ENCODE peak calls at places on chromosomes 5 and 9, in seven cellular contexts. One of them, this sample, is unnamed.

GRCh38 chr9:136644593-136645342 is 17.9 kb upstream of the EGFL7 start:
- DNase-seq in tibial artery: peak; percentile 71
- DNase-seq in HFF-Myc: no peak
- DNase-seq in AG04449: no peak
- DNase-seq in neural crest cell: peak; percentile 73
- DNase-seq in mesothelial cell of epicardium: peak; percentile 42
- DNase-seq in IMR-90: peak; percentile 28
- DNase-seq in this sample: peak; percentile 80

GRCh38 chr5:79235222-79235577 is 731 bp upstream of the JMY start:
- DNase-seq in tibial artery: no peak
- DNase-seq in HFF-Myc: no peak
- DNase-seq in AG04449: no peak
- DNase-seq in neural crest cell: no peak
- DNase-seq in mesothelial cell of epicardium: no peak
- DNase-seq in IMR-90: peak; percentile 40
- DNase-seq in this sample: no peak

GRCh38 chr5:1039210-1039548 is 30.6 kb downstream of the NKD2 start:
- DNase-seq in tibial artery: no peak
- DNase-seq in HFF-Myc: no peak
- DNase-seq in AG04449: no peak
- DNase-seq in neural crest cell: no peak
- DNase-seq in mesothelial cell of epicardium: no peak
- DNase-seq in IMR-90: no peak
- DNase-seq in this sample: peak; percentile 11

GRCh38 chr5:4453650-4454049 is 686.5 kb upstream of the ADAMTS16 start:
- DNase-seq in tibial artery: no peak
- DNase-seq in HFF-Myc: no peak
- DNase-seq in AG04449: no peak
- DNase-seq in neural crest cell: no peak
- DNase-seq in mesothelial cell of epicardium: no peak
- DNase-seq in IMR-90: no peak
- DNase-seq in this sample: no peak

GRCh38 chr5:80010754-80011392 is 19.8 kb upstream of the MTX3 start:
- DNase-seq in tibial artery: no peak
- DNase-seq in HFF-Myc: no peak
- DNase-seq in AG04449: no peak
- DNase-seq in neural crest cell: no peak
- DNase-seq in mesothelial cell of epicardium: no peak
- DNase-seq in IMR-90: no peak
- DNase-seq in this sample: peak; percentile 19

GRCh38 chr5:141182248-141182647 is at the start of gene PCDHB16:
- DNase-seq in tibial artery: no peak
- DNase-seq in HFF-Myc: no peak
- DNase-seq in AG04449: no peak
- DNase-seq in neural crest cell: peak; percentile 63
- DNase-seq in mesothelial cell of epicardium: peak; percentile 46
- DNase-seq in IMR-90: peak; percentile 32
- DNase-seq in this sample: no peak

GRCh38 chr9:128409998-128410397 is 10.7 kb upstream of the CERCAM start:
- DNase-seq in tibial artery: no peak
- DNase-seq in HFF-Myc: no peak
- DNase-seq in AG04449: no peak
- DNase-seq in neural crest cell: no peak
- DNase-seq in mesothelial cell of epicardium: no peak
- DNase-seq in IMR-90: no peak
- DNase-seq in this sample: no peak

GRCh38 chr9:7320139-7320538 is 479.4 kb downstream of the DMAC1 start:
- DNase-seq in tibial artery: no peak
- DNase-seq in HFF-Myc: peak; percentile 88
- DNase-seq in AG04449: peak; percentile 62
- DNase-seq in neural crest cell: no peak
- DNase-seq in mesothelial cell of epicardium: no peak
- DNase-seq in IMR-90: peak; percentile 99
- DNase-seq in this sample: no peak

GRCh38 chr5:57839447-57839846 is 356.8 kb upstream of the ACTBL2 start:
- DNase-seq in tibial artery: no peak
- DNase-seq in HFF-Myc: no peak
- DNase-seq in AG04449: no peak
- DNase-seq in neural crest cell: no peak
- DNase-seq in mesothelial cell of epicardium: no peak
- DNase-seq in IMR-90: no peak
- DNase-seq in this sample: no peak

GRCh38 chr5:172758077-172758835 is 12.7 kb downstream of the DUSP1 start:
- DNase-seq in tibial artery: peak; percentile 51
- DNase-seq in HFF-Myc: no peak
- DNase-seq in AG04449: peak; percentile 88
- DNase-seq in neural crest cell: no peak
- DNase-seq in mesothelial cell of epicardium: no peak
- DNase-seq in IMR-90: peak; percentile 97
- DNase-seq in this sample: no peak

GRCh38 chr9:115391166-115391825 is 273.3 kb upstream of the TNC start:
- DNase-seq in tibial artery: no peak
- DNase-seq in HFF-Myc: no peak
- DNase-seq in AG04449: no peak
- DNase-seq in neural crest cell: no peak
- DNase-seq in mesothelial cell of epicardium: no peak
- DNase-seq in IMR-90: peak; percentile 28
- DNase-seq in this sample: no peak

GRCh38 chr9:22144226-22144625 is 135.1 kb upstream of the CDKN2B start:
- DNase-seq in tibial artery: no peak
- DNase-seq in HFF-Myc: no peak
- DNase-seq in AG04449: no peak
- DNase-seq in neural crest cell: no peak
- DNase-seq in mesothelial cell of epicardium: no peak
- DNase-seq in IMR-90: peak; percentile 2
- DNase-seq in this sample: no peak

GRCh38 chr5:179417696-179418095 is 72.4 kb upstream of the ADAMTS2 start:
- DNase-seq in tibial artery: no peak
- DNase-seq in HFF-Myc: no peak
- DNase-seq in AG04449: no peak
- DNase-seq in neural crest cell: no peak
- DNase-seq in mesothelial cell of epicardium: no peak
- DNase-seq in IMR-90: no peak
- DNase-seq in this sample: no peak

GRCh38 chr9:121399883-121400607 is 30.0 kb upstream of the STOM start:
- DNase-seq in tibial artery: no peak
- DNase-seq in HFF-Myc: peak; percentile 85
- DNase-seq in AG04449: peak; percentile 37
- DNase-seq in neural crest cell: no peak
- DNase-seq in mesothelial cell of epicardium: no peak
- DNase-seq in IMR-90: peak; percentile 86
- DNase-seq in this sample: no peak

GRCh38 chr5:39526914-39527477 is 102.2 kb upstream of the DAB2 start:
- DNase-seq in tibial artery: peak; percentile 32
- DNase-seq in HFF-Myc: no peak
- DNase-seq in AG04449: no peak
- DNase-seq in neural crest cell: no peak
- DNase-seq in mesothelial cell of epicardium: no peak
- DNase-seq in IMR-90: no peak
- DNase-seq in this sample: no peak

GRCh38 chr5:36552626-36553393 is 53.6 kb upstream of the SLC1A3 start:
- DNase-seq in tibial artery: no peak
- DNase-seq in HFF-Myc: no peak
- DNase-seq in AG04449: no peak
- DNase-seq in neural crest cell: no peak
- DNase-seq in mesothelial cell of epicardium: no peak
- DNase-seq in IMR-90: no peak
- DNase-seq in this sample: peak; percentile 33

DNA sequence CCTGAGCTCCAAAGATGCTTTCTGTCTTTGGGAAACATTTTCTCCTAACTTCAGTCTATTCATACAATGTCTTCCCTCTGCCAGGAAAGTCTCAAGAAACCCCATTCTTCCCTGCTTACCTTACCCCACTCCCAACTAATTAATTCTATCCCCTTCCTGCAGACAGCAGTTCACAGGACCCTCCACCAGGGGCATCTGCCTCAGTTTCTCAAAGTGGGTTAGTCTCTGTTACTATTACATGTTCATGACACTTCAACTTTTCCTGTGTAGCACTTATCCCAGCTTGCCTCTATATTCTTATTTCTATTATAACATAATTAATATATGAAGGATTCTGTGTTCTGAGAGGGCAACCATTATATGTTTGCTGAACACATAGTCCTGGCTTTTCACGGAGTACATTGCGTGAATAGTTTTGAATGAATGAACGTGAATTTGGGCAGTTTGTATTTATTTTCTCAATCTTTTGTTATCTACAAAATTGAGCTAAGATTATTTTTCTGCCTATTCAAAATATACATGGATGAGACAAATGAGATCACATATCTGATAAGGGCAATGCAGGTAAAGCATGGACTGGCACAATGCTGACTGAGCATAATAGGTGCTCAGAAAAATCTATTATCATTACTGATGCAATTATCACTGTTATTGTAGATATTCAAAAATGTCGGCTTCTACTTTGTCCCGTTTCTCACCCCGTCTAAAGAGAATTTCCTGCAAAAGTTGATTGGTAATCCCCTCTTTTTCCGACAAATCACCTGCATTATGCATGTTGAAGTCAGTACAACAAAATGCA is 341.1 kb downstream of the BRINP1 start:
- DNase-seq in tibial artery: no peak
- DNase-seq in HFF-Myc: no peak
- DNase-seq in AG04449: no peak
- DNase-seq in neural crest cell: no peak
- DNase-seq in mesothelial cell of epicardium: no peak
- DNase-seq in IMR-90: no peak
- DNase-seq in this sample: no peak
- TF ChIP-seq CTCF in tibial artery: peak; percentile 23
- TF ChIP-seq CTCF in HFF-Myc: no peak
- TF ChIP-seq CTCF in AG04449: no peak
- TF ChIP-seq CTCF in neural crest cell: no peak
- TF ChIP-seq CTCF in mesothelial cell of epicardium: peak; percentile 48
- TF ChIP-seq CTCF in IMR-90: no peak
- TF ChIP-seq CTCF in this sample: peak; percentile 30

DNA sequence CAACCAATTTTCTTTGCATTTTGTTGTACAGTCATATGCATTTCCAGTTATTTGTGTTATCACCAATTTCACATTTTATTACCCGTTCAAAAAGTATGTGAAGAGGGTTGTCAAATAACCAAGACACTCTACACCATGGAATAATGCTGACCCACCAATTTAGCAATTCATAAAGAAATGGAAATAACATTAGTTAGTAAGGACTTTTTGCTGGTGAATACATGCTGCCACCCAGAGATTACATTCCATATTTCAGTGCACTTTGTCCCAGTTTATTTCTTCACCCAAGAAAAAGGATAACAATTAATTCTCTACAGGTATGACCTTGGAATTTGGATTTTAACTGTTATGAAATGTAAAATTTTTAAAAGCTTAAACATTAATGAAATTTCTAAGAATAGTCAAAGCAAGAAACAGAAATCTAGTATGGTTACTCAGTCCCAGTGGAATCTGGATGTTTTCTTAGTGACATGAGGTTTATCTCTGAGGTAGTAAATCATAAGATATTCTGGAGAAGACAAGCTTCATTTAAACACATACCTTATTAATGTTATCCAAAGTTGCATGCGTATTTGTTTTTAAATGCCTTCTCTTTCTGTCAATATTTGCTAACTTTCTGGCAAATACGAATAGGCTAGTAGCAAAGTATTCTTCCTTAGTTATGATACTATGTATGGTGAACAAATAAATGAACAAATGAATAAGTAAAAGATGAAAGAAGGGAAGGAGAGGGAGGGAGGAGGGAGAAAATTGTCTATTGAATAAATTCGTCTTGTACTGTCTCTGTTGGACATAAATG is 100.6 kb downstream of the CETN3 start:
- DNase-seq in tibial artery: no peak
- DNase-seq in HFF-Myc: no peak
- DNase-seq in AG04449: no peak
- DNase-seq in neural crest cell: no peak
- DNase-seq in mesothelial cell of epicardium: no peak
- DNase-seq in IMR-90: no peak
- DNase-seq in this sample: no peak
- TF ChIP-seq CTCF in tibial artery: no peak
- TF ChIP-seq CTCF in HFF-Myc: no peak
- TF ChIP-seq CTCF in AG04449: no peak
- TF ChIP-seq CTCF in neural crest cell: no peak
- TF ChIP-seq CTCF in mesothelial cell of epicardium: no peak
- TF ChIP-seq CTCF in IMR-90: no peak
- TF ChIP-seq CTCF in this sample: no peak

DNA sequence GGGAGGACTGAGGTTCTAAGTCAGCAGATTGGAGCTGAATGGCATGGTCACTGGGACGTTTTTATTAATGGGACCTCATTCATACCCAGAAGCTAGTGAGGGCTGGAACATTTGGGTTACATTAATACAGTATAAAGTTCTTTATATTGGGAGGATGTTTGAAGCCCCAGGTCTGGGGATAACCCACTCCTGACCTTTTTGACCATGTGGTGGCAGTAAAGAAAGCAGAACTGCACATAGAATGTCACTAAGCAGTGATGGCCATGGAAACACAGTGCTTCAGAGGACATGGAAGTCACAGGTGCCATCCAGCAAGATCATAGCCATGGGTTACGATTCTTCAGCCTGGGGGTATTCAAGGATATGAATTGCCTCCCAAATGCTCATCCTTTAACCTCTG is 176.0 kb downstream of the ATP10B start:
- DNase-seq in tibial artery: no peak
- DNase-seq in HFF-Myc: no peak
- DNase-seq in AG04449: no peak
- DNase-seq in neural crest cell: no peak
- DNase-seq in mesothelial cell of epicardium: no peak
- DNase-seq in IMR-90: no peak
- DNase-seq in this sample: no peak
- TF ChIP-seq CTCF in tibial artery: no peak
- TF ChIP-seq CTCF in HFF-Myc: no peak
- TF ChIP-seq CTCF in AG04449: no peak
- TF ChIP-seq CTCF in neural crest cell: no peak
- TF ChIP-seq CTCF in mesothelial cell of epicardium: no peak
- TF ChIP-seq CTCF in IMR-90: no peak
- TF ChIP-seq CTCF in this sample: no peak

GRCh38 chr5:149912226-149912864 is 32.2 kb downstream of the PDE6A start:
- DNase-seq in tibial artery: no peak
- DNase-seq in HFF-Myc: no peak
- DNase-seq in AG04449: no peak
- DNase-seq in neural crest cell: no peak
- DNase-seq in mesothelial cell of epicardium: no peak
- DNase-seq in IMR-90: no peak
- DNase-seq in this sample: no peak
- TF ChIP-seq CTCF in tibial artery: no peak
- TF ChIP-seq CTCF in HFF-Myc: no peak
- TF ChIP-seq CTCF in AG04449: no peak
- TF ChIP-seq CTCF in neural crest cell: no peak
- TF ChIP-seq CTCF in mesothelial cell of epicardium: no peak
- TF ChIP-seq CTCF in IMR-90: no peak
- TF ChIP-seq CTCF in this sample: no peak

GRCh38 chr5:54329731-54330709 is 19.6 kb upstream of the ARL15 start:
- DNase-seq in tibial artery: no peak
- DNase-seq in HFF-Myc: peak; percentile 85
- DNase-seq in AG04449: peak; percentile 93
- DNase-seq in neural crest cell: no peak
- DNase-seq in mesothelial cell of epicardium: no peak
- DNase-seq in IMR-90: peak; percentile 96
- DNase-seq in this sample: no peak
- TF ChIP-seq CTCF in tibial artery: no peak
- TF ChIP-seq CTCF in HFF-Myc: no peak
- TF ChIP-seq CTCF in AG04449: no peak
- TF ChIP-seq CTCF in neural crest cell: no peak
- TF ChIP-seq CTCF in mesothelial cell of epicardium: no peak
- TF ChIP-seq CTCF in IMR-90: no peak
- TF ChIP-seq CTCF in this sample: no peak

This sample was measured in left ventricle myocardium inferior.